ENCODE peak calls at places on chromosomes 2 and 18, in four cellular contexts. F is dorsolateral prefrontal cortex, G is hypothalamus, U is fibroblast of mammary gland. C is an unnamed sample.

GRCh38 chr2:71453404-71454220 is at the start of gene DYSF:
- DNase-seq in U (peak), G (no peak), F (no peak), C (peak)

GRCh38 chr18:22816266-22817176 is 116.6 kb upstream of the RBBP8 start:
- DNase-seq in F (no peak), G (no peak), U (no peak), C (no peak)

GRCh38 chr2:27753744-27754588 is 17.6 kb upstream of the MRPL33 start:
- DNase-seq in U (peak), G (peak), F (peak), C (peak)

GRCh38 chr2:168174761-168175160 is 72.6 kb downstream of the STK39 start:
- DNase-seq in F (no peak), U (no peak), G (no peak), C (no peak)

GRCh38 chr2:176187306-176188217 is 906 bp upstream of the HOXD1 start:
- DNase-seq in F (no peak), U (no peak), G (peak), C (peak)

GRCh38 chr2:241771286-241772062 is 5.1 kb upstream of the GAL3ST2 start:
- DNase-seq in F (no peak), U (peak), G (no peak), C (peak)

GRCh38 chr2:66553370-66553769 is 118.4 kb downstream of the MEIS1 start:
- DNase-seq in U (no peak), G (no peak), F (no peak), C (no peak)

GRCh38 chr2:239396881-239397681 is 3.7 kb downstream of the HDAC4 start:
- DNase-seq in F (no peak), U (no peak), G (no peak), C (no peak)

GRCh38 chr2:196137271-196137670 is 34.1 kb downstream of the STK17B start:
- DNase-seq in F (no peak), G (no peak), U (peak), C (no peak)

C was measured in AG20443.